ENCODE peak calls at places on chromosomes 4 and X, in ten cellular contexts. Z, T, O, Q, W, F, D, L, Y and E are unnamed samples.

GRCh38 chrX:16931371-16931770 is 15.1 kb upstream of the REPS2 start:
- DNase-seq in W (no peak), Z (no peak), F (no peak), Y (no peak), D (no peak), T (no peak), O (no peak), L (no peak), Q (no peak), E (no peak)

GRCh38 chr4:104128850-104129213 is 365.9 kb downstream of the CXXC4 start:
- DNase-seq in Q (no peak), W (no peak), F (no peak), Z (no peak), T (no peak), D (no peak), Y (no peak), O (no peak), L (no peak), E (no peak)

GRCh38 chrX:113048480-113048879 is 207.8 kb upstream of the AMOT start:
- DNase-seq in Y (no peak), W (no peak), O (no peak), L (no peak), Q (no peak), T (no peak), F (no peak), D (no peak), Z (no peak), E (no peak)

GRCh38 chr4:83771113-83771705 is 235.3 kb downstream of the GPAT3 start:
- DNase-seq in Z (no peak), D (no peak), Y (no peak), T (no peak), L (no peak), Q (peak; percentile 61), O (peak; percentile 65), W (peak; percentile 38), F (no peak), E (peak; percentile 29)

GRCh38 chrX:111490683-111491082 is 20.8 kb upstream of the SERTM2 start:
- DNase-seq in W (no peak), T (no peak), Z (no peak), Q (no peak), F (no peak), Y (no peak), O (no peak), L (no peak), D (no peak), E (no peak)

GRCh38 chr4:41029098-41029497 is 185.2 kb downstream of the APBB2 start:
- DNase-seq in O (no peak), Y (no peak), Z (no peak), W (no peak), F (no peak), L (no peak), T (no peak), D (no peak), Q (no peak), E (no peak)

GRCh38 chr4:55125087-55125721 is at the start of gene KDR:
- DNase-seq in L (peak; percentile 20), Q (peak; percentile 43), Y (no peak), W (peak; percentile 17), O (peak; percentile 79), Z (no peak), F (no peak), T (no peak), D (peak; percentile 45), E (peak; percentile 51)

GRCh38 chr4:768076-768475 is 57.9 kb downstream of the CPLX1 start:
- DNase-seq in T (no peak), Y (no peak), O (no peak), D (no peak), F (no peak), W (no peak), Z (no peak), L (no peak), Q (no peak), E (no peak)

GRCh38 chrX:22081475-22082092 is 49.5 kb downstream of the PHEX start:
- DNase-seq in O (peak; percentile 42), D (peak; percentile 55), Y (peak; percentile 16), F (no peak), W (peak; percentile 65), L (peak; percentile 60), T (peak; percentile 2), Z (peak; percentile 35), Q (peak; percentile 50), E (peak; percentile 1)

GRCh38 chr4:55169352-55169959 is 44.1 kb upstream of the KDR start:
- DNase-seq in O (no peak), D (no peak), W (peak; percentile 48), Z (no peak), T (no peak), Q (no peak), F (no peak), L (peak; percentile 34), Y (no peak), E (no peak)